ENCODE peak calls at places on chromosomes 7 and 10, in seven cellular contexts. F is HepG2, W is prostate gland, G is transverse colon, N is H1, Y is spleen, Z is stomach. C is an unnamed sample.

GRCh38 chr7:35630573-35630972 is 64.4 kb downstream of the HERPUD2 start:
- DNase-seq in N (no peak), W (no peak), Z (no peak), G (no peak), Y (no peak), F (no peak), C (no peak)

GRCh38 chr10:107814865-107815487 is 650.5 kb upstream of the SORCS1 start:
- DNase-seq in W (no peak), Y (no peak), G (peak), N (peak), Z (peak), F (peak), C (no peak)

GRCh38 chr7:141288626-141289025 is 214.8 kb downstream of the TMEM178B start:
- DNase-seq in N (no peak), Z (no peak), W (no peak), G (no peak), Y (no peak), F (no peak), C (no peak)

GRCh38 chr10:132007681-132008080 is 26.0 kb upstream of the BNIP3 start:
- DNase-seq in W (peak), Y (no peak), Z (no peak), G (no peak), F (no peak), N (no peak), C (no peak)

GRCh38 chr10:75048669-75049098 is 62.8 kb upstream of the SAMD8 start:
- DNase-seq in Y (peak), N (no peak), G (no peak), Z (no peak), W (no peak), F (no peak), C (no peak)

GRCh38 chr10:75910032-75910431 is 478.6 kb downstream of the LRMDA start:
- DNase-seq in F (peak), Z (no peak), N (no peak), W (no peak), G (no peak), Y (no peak), C (no peak)

GRCh38 chr7:28956608-28957063 is 1.5 kb downstream of the TRIL start:
- DNase-seq in G (peak), N (peak), W (peak), Z (peak), F (peak), Y (peak), C (no peak)

GRCh38 chr7:44279286-44279685 is 46.1 kb downstream of the CAMK2B start:
- DNase-seq in Z (no peak), G (no peak), W (no peak), F (no peak), Y (peak), N (peak), C (no peak)

GRCh38 chr7:152894295-152895170 is 135.0 kb downstream of the ACTR3B start:
- DNase-seq in W (no peak), N (peak), F (peak), Y (peak), G (no peak), Z (no peak), C (no peak)

GRCh38 chr7:143417734-143418378 is 9.2 kb upstream of the EPHA1 start:
- DNase-seq in Z (no peak), N (no peak), F (no peak), W (no peak), Y (no peak), G (no peak), C (no peak)

GRCh38 chr7:42907316-42907715 is 4.6 kb downstream of the C7orf25 start:
- DNase-seq in G (no peak), N (no peak), Z (no peak), W (no peak), Y (no peak), F (no peak), C (no peak)

GRCh38 chr10:15419279-15419874 is 48.3 kb upstream of the FAM171A1 start:
- DNase-seq in N (no peak), Y (no peak), G (peak), Z (no peak), F (peak), W (no peak), C (peak)

GRCh38 chr10:78980815-78981214 is 88.0 kb upstream of the ZMIZ1 start:
- DNase-seq in Z (no peak), W (no peak), Y (no peak), F (no peak), G (no peak), N (no peak), C (no peak)

GRCh38 chr7:5766321-5766761 is 15.1 kb downstream of the RNF216 start:
- DNase-seq in F (no peak), G (no peak), N (no peak), W (no peak), Y (no peak), Z (no peak), C (no peak)

GRCh38 chr10:114319406-114320248 is 80.6 kb downstream of the VWA2 start:
- DNase-seq in N (no peak), Y (peak), Z (no peak), W (no peak), F (no peak), G (no peak), C (no peak)

GRCh38 chr7:150800576-150801241 is at the start of gene TMEM176A:
- DNase-seq in W (no peak), Z (no peak), N (peak), G (peak), F (no peak), Y (no peak), C (no peak)

GRCh38 chr7:13989138-13989943 is at the start of gene ETV1:
- DNase-seq in Y (peak), G (peak), N (peak), W (peak), F (peak), Z (peak), C (no peak)

GRCh38 chr7:41771717-41772116 is 68.8 kb upstream of the INHBA start:
- DNase-seq in Y (no peak), N (peak), G (no peak), Z (no peak), W (no peak), F (no peak), C (no peak)

GRCh38 chr10:72365106-72365505 is 10.4 kb upstream of the DNAJB12 start:
- DNase-seq in G (no peak), Z (no peak), N (no peak), F (no peak), W (no peak), Y (no peak), C (no peak)

GRCh38 chr10:70903262-70903921 is 15.0 kb upstream of the PCBD1 start:
- DNase-seq in W (peak), N (peak), F (peak), Z (peak), Y (peak), G (peak), C (no peak)

GRCh38 chr10:3761111-3761686 is 23.8 kb downstream of the KLF6 start:
- DNase-seq in G (no peak), Y (no peak), Z (no peak), F (no peak), N (no peak), W (no peak), C (no peak)

GRCh38 chr10:88687853-88688467 is 18.1 kb upstream of the LIPK start:
- DNase-seq in N (no peak), G (no peak), Y (no peak), F (peak), W (no peak), Z (no peak), C (peak)

GRCh38 chr10:128851281-128851680 is 615.8 kb upstream of the MGMT start:
- DNase-seq in G (no peak), W (no peak), N (peak), Y (no peak), F (no peak), Z (no peak), C (no peak)

GRCh38 chr10:124091646-124092269 is 1.6 kb downstream of the CHST15 start:
- DNase-seq in F (no peak), Z (no peak), G (peak), Y (peak), W (no peak), N (peak), C (no peak)

GRCh38 chr10:124095096-124095495 is 1.7 kb upstream of the CHST15 start:
- DNase-seq in G (no peak), Y (no peak), W (no peak), Z (no peak), N (no peak), F (no peak), C (no peak)

GRCh38 chr10:124092270-124093075 is 925 bp downstream of the CHST15 start:
- DNase-seq in N (peak), Y (peak), G (peak), F (no peak), Z (peak), W (peak), C (no peak)

GRCh38 chr10:124094419-124094785 is 1.0 kb upstream of the CHST15 start:
- DNase-seq in G (peak), Y (no peak), N (no peak), Z (no peak), F (no peak), W (no peak), C (no peak)

DNA sequence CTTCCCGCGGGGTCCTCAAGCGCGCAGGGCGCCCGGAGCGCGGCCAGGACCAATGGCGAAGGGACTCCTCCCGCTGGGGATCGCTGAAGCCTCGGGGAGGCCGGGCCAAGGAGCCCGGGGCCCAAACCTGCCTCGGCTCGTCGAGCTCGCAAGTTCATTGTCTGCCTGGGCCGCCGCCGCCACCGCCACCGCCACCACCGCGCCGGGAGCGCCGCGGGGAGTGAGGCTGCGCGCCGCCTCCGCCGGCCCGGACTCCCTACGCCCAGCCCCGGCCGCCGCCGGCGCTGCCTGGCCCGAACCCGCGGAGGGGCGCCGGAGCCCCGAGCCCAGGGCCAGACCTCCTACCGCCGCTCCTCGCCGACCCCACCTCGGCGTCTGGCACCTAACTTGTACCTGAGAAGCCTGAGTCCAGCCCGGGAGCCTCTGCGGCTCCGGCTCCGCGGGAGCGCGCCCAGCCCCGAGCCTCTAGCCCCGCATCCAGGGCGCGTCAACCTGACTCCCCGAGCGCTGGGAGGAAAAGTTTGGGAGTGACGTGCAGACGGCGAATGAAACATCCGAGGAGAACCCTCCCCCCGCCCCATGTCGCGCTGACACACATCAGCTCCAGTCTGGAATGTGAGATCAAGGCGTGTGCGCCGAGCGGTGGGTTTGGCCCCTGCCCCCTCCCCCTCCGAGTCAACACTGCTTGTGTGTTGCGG is at the start of gene CHST15:
- DNase-seq in Z (peak), F (peak), Y (no peak), N (peak), G (peak), W (peak), C (peak)
- TF ChIP-seq POLR2AphosphoS5 in Z (peak), F (peak), Y (peak), N (no peak), G (peak), W (peak), C (peak)

GRCh38 chr7:148787571-148788295 is 89.0 kb downstream of the CUL1 start:
- DNase-seq in N (no peak), F (no peak), G (no peak), Y (no peak), W (no peak), Z (no peak), C (no peak)
- TF ChIP-seq POLR2AphosphoS5 in N (no peak), F (no peak), G (no peak), Y (no peak), W (no peak), Z (no peak), C (no peak)

GRCh38 chr7:2088801-2089200 is 143.9 kb downstream of the MAD1L1 start:
- DNase-seq in Z (no peak), G (no peak), N (no peak), F (no peak), Y (no peak), W (no peak), C (no peak)

GRCh38 chr7:2084781-2085505 is 147.8 kb downstream of the MAD1L1 start:
- DNase-seq in Y (no peak), Z (no peak), W (no peak), F (no peak), N (no peak), G (no peak), C (no peak)

GRCh38 chr7:2086229-2086628 is 146.5 kb downstream of the MAD1L1 start:
- DNase-seq in G (no peak), F (no peak), Y (no peak), Z (no peak), W (no peak), N (no peak), C (no peak)

GRCh38 chr7:2085804-2086203 is 146.9 kb downstream of the MAD1L1 start:
- DNase-seq in Y (no peak), F (no peak), G (no peak), Z (no peak), N (no peak), W (no peak), C (no peak)

DNA sequence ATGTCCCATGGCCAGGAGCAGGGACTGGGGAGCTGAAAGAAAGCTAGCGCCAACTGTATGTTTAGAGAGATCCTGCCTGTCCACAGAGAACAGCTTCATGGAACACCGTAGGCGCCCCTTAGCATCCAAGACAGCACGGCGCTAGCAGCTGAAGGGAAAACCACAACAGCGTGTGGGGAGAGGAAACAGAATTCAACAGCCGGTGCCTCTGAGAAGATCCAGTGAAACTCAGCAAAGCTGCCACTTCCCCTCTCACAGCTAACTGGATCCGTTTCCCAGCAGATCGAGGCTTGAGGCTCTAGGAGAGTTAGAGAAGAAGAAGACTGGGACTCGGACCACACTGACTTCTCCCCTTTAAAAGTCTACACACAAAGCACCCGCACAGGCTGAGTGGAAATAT is 145.0 kb downstream of the MAD1L1 start:
- DNase-seq in W (no peak), G (no peak), Z (no peak), Y (no peak), N (no peak), F (no peak), C (no peak)
- TF ChIP-seq POLR2AphosphoS5 in W (no peak), G (no peak), Z (no peak), Y (no peak), N (no peak), F (no peak), C (no peak)

DNA sequence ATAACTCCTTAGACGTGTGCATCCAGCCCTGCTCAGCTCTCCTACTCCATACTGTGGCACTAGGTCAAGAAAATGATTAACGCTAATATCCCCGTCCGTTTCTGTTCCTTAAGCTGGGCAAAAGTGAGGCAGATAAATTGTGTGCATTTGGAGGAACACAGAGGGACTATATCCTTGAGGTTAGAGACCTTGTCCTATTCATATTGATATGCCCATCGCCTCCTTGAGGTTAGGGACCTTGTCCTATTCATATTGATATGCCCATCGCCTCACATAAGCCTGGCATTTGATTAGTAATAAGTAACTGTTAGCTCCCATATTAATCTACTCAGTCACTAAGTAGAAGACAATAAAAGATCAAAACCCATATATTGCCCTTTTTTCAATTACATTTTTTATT is 12.9 kb upstream of the TAX1BP1 start:
- DNase-seq in G (no peak), Y (no peak), N (no peak), W (no peak), F (no peak), Z (no peak), C (no peak)
- TF ChIP-seq POLR2AphosphoS5 in G (no peak), Y (no peak), N (peak), W (no peak), F (no peak), Z (no peak), C (no peak)

DNA sequence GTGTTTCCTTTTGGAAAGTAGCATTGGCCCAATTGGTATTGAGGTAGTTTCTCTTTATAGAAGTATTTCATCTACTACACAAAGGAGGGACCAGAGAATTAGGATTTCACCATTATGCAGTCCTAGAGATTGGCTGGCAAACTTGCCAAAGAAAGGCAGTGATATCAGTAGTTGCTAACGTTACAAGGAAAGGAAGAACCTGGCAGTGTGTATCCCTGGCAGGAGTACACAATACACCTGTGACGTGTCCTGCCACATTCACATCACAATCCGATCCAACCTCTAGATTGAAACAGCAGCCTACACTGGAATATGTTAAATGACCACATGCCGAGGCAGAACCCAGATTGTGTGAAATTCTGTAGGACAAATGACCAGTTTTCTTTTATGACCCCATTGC is 81.7 kb downstream of the CACNB2 start:
- DNase-seq in N (no peak), G (no peak), Y (no peak), Z (no peak), W (no peak), F (no peak), C (no peak)
- TF ChIP-seq POLR2AphosphoS5 in N (no peak), G (no peak), Y (no peak), Z (no peak), W (no peak), F (no peak), C (no peak)

GRCh38 chr7:113154128-113154527 is 35.8 kb upstream of the SMIM30 start:
- DNase-seq in N (no peak), G (no peak), Y (no peak), W (no peak), F (no peak), Z (no peak), C (no peak)
- TF ChIP-seq POLR2AphosphoS5 in N (no peak), G (no peak), Y (no peak), W (no peak), F (no peak), Z (no peak), C (no peak)

DNA sequence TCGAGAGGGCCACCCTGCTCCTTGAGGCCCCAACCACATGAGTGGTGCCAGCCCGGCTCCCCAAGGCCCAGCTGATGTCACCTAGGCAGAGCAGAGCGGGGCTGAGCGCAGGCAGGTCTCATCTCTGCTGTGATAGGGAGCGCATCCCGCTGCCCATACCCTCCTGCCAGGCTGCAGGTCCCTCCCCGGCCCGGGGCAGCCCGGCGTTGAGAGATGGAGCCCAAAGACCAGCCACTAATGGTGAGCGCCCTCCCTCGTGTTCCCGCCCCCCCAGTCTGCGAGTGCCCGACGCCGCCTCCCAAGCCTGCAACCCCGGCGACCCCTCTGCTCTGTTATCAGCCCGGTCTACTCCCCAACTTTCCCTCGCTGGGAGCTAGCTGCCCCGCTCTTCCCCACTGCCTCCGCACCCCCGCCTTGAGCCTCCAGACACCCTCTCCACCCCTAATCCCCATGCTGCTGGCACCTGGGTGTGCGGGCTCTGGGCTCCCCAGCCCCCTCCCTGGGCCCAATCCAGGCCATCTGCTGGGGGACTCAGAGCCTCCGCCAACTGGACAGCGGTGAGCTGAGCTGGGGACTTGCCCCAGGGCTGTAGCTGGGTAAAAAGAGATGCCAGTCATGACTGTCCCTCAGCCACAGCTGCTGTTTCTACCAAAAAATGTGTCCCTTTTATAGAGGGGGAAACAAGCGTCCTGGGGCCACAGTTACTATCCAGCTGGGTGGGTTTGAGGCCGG is 19.7 kb upstream of the CHST12 start:
- DNase-seq in N (no peak), G (no peak), W (no peak), F (no peak), Z (no peak), Y (no peak), C (no peak)
- TF ChIP-seq POLR2AphosphoS5 in N (no peak), G (no peak), W (no peak), F (no peak), Z (no peak), Y (no peak), C (no peak)

DNA sequence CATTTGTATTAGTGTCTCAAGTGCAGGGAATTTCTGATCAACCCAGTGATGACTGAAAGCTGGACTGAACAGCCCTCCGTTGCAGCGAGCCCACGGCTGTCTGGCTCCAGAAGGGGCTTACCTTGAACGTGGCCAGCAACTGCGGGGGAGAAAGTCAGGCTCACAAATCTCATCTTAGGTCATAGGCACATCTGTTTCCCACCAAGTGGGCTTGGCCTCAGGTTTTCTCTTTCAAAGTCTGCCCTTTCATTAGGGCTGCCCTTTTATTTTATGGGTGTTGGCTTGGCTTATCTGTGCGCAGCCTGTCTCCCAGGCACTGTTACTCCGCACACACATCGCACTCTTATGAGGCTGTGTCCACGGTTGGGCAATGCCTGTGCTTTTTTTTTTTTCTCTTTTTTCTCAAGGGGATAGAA is 178.0 kb downstream of the JCAD start:
- DNase-seq in F (no peak), N (peak), Z (no peak), Y (no peak), W (no peak), G (no peak), C (no peak)
- TF ChIP-seq POLR2AphosphoS5 in F (no peak), N (no peak), Z (no peak), Y (no peak), W (no peak), G (peak), C (no peak)

GRCh38 chr7:84175461-84175860 is 19.1 kb downstream of the SEMA3A start:
- DNase-seq in F (no peak), Y (no peak), N (no peak), Z (no peak), W (no peak), G (no peak), C (no peak)
- TF ChIP-seq POLR2AphosphoS5 in F (no peak), Y (no peak), N (no peak), Z (no peak), W (no peak), G (no peak), C (no peak)

GRCh38 chr10:63503395-63503794 is 17.8 kb upstream of the REEP3 start:
- DNase-seq in Z (no peak), N (no peak), Y (no peak), W (no peak), G (no peak), F (no peak), C (no peak)
- TF ChIP-seq POLR2AphosphoS5 in Z (no peak), N (no peak), Y (no peak), W (no peak), G (no peak), F (no peak), C (no peak)

C was measured in HCT116.